ENCODE peak calls at places on chromosomes 11 and 22, in six cellular contexts. E is breast epithelium; C is naive thymus-derived CD4-positive, alpha-beta T cell; V is hepatocyte; N is trophoblast cell; Z is pancreas. X is an unnamed sample.

GRCh38 chr11:45145421-45146071 is 893 bp upstream of the PRDM11 start:
- DNase-seq in C (no peak), N (peak), Z (no peak), V (peak), E (no peak), X (peak)

GRCh38 chr11:123562166-123562565 is 92.3 kb downstream of the SCN3B start:
- DNase-seq in C (no peak), N (no peak), V (no peak), E (no peak), Z (no peak), X (no peak)

GRCh38 chr11:130069684-130070108 is at the start of gene APLP2:
- DNase-seq in Z (peak), C (peak), V (peak), N (peak), E (peak), X (peak)

GRCh38 chr22:45210577-45211431 is 29.9 kb downstream of the KIAA0930 start:
- DNase-seq in Z (peak), C (no peak), E (no peak), N (no peak), V (no peak), X (no peak)

GRCh38 chr22:44683237-44683636 is 18.8 kb upstream of the PRR5 start:
- DNase-seq in C (no peak), Z (no peak), E (no peak), V (no peak), N (no peak), X (no peak)

GRCh38 chr11:111676878-111677585 is 74.8 kb downstream of the SIK2 start:
- DNase-seq in E (no peak), C (no peak), V (no peak), Z (no peak), N (no peak), X (peak)

GRCh38 chr22:40819741-40820140 is 595 bp upstream of the SLC25A17 start:
- DNase-seq in C (no peak), Z (no peak), N (peak), V (no peak), E (no peak), X (no peak)

GRCh38 chr11:14386895-14387480 is 28.0 kb upstream of the RRAS2 start:
- DNase-seq in N (peak), C (no peak), Z (no peak), V (peak), E (no peak), X (no peak)

GRCh38 chr11:16603245-16603644 is 135.2 kb upstream of the C11orf58 start:
- DNase-seq in N (no peak), E (no peak), C (no peak), V (peak), Z (no peak), X (no peak)

GRCh38 chr22:50732681-50733080 is 5.3 kb upstream of the ACR start:
- DNase-seq in N (no peak), V (no peak), E (no peak), C (no peak), Z (no peak), X (no peak)

GRCh38 chr11:74676596-74676995 is 54.6 kb downstream of the CHRDL2 start:
- DNase-seq in Z (no peak), C (no peak), E (no peak), V (no peak), N (no peak), X (no peak)

GRCh38 chr11:5174934-5175333 is 20.4 kb upstream of the OR52A1 start:
- DNase-seq in N (no peak), C (no peak), V (no peak), Z (no peak), E (no peak), X (no peak)

GRCh38 chr11:47551086-47551485 is 1.8 kb downstream of the CELF1 start:
- DNase-seq in E (no peak), V (peak), C (no peak), N (peak), Z (no peak), X (peak)

GRCh38 chr11:47552581-47553416 is at the start of gene CELF1:
- DNase-seq in Z (peak), V (peak), N (peak), E (peak), C (peak), X (peak)

GRCh38 chr11:47550288-47551052 is 2.5 kb downstream of the CELF1 start:
- DNase-seq in V (no peak), Z (no peak), E (no peak), C (no peak), N (peak), X (no peak)

GRCh38 chr11:47552086-47552580 is 799 bp downstream of the CELF1 start:
- DNase-seq in V (peak), N (peak), C (no peak), Z (no peak), E (no peak), X (peak)

DNA sequence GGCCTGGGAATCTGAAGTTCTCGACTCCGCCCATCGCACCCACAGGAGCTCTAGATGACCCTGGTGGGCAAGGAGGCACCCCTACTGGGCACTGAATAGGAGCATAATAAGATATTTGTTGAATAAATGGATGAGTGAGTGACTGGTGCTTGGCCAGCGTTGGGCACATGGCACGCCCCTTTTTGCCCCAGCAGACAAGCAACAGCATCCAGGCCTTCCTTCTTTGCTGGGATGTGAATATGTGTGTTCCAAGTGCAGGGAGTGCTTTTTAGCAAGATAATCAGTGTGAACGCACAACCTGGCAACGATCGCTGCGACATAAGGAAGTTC is 450 bp upstream of the CELF1 start:
- DNase-seq in V (no peak), E (no peak), N (no peak), C (no peak), Z (no peak), X (no peak)
- H3K27ac ChIP-seq in V (peak), E (peak), N (peak), C (peak), Z (peak), X (peak)

GRCh38 chr11:117273550-117274289 is 17.4 kb upstream of the BACE1-AS start:
- DNase-seq in E (no peak), V (peak), Z (no peak), C (no peak), N (no peak), X (no peak)
- H3K4me3 ChIP-seq in E (no peak), V (no peak), Z (no peak), C (no peak), N (no peak), X (no peak)

GRCh38 chr11:980438-981365 is 55.0 kb downstream of the AP2A2 start:
- DNase-seq in Z (no peak), N (peak), V (no peak), E (no peak), C (no peak), X (no peak)
- H3K27ac ChIP-seq in Z (no peak), N (no peak), V (no peak), E (no peak), C (no peak), X (no peak)

GRCh38 chr11:64744544-64745218 is 739 bp upstream of the RASGRP2 start:
- DNase-seq in N (no peak), C (no peak), Z (peak), V (no peak), E (no peak), X (no peak)

GRCh38 chr11:64745219-64745522 is 1.2 kb upstream of the RASGRP2 start:
- DNase-seq in Z (no peak), E (peak), V (no peak), N (no peak), C (peak), X (peak)

GRCh38 chr11:64747961-64748715 is 4.2 kb upstream of the RASGRP2 start:
- DNase-seq in Z (no peak), E (no peak), C (no peak), N (peak), V (no peak), X (no peak)

GRCh38 chr11:64745523-64746328 is 1.8 kb upstream of the RASGRP2 start:
- DNase-seq in V (peak), C (peak), Z (peak), N (peak), E (peak), X (peak)

GRCh38 chr11:64746486-64746885 is 2.5 kb upstream of the RASGRP2 start:
- DNase-seq in C (no peak), E (no peak), V (no peak), N (no peak), Z (peak), X (no peak)
- H3K4me3 ChIP-seq in C (peak), E (no peak), V (no peak), N (no peak), Z (no peak), X (no peak)

DNA sequence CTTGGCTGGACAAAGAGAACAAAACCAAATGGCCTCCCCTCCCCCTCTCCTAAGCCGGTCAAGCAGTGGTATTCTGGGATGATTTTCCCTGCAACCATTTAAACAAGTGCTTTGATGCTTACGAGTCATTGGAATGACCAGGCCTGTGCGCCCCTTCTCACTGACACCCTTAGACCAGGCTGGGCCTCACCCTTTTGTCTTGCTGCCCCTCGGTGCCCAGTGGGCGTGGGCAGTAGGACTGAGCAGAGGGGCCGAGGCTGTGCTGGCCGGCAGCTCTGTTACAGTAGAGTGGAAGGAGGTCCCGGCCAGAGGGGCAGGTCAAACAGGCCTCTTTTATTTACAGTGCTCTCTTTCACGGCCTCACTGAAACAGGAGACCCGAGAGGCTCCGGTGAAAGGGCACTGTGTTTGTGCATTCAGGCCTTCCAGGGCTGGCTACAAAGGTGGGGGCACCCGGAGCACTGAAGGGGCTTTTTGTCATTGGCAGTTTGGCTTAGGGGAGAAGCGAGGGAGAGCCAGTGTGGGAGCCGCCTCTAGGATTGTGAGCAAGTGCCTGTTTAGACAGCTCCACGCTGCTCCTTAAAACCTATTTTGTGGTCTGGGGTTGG is 32.4 kb downstream of the ZBTB16 start:
- DNase-seq in Z (no peak), N (no peak), E (no peak), C (no peak), V (no peak), X (no peak)
- H3K27ac ChIP-seq in Z (no peak), N (no peak), E (no peak), C (no peak), V (peak), X (no peak)

GRCh38 chr11:64156235-64157011 is 9.5 kb downstream of the MACROD1 start:
- DNase-seq in C (no peak), V (no peak), E (no peak), N (no peak), Z (no peak), X (no peak)
- H3K4me3 ChIP-seq in C (no peak), V (no peak), E (no peak), N (no peak), Z (no peak), X (no peak)